ENCODE peak calls at places on chromosomes 4 and X, in ten cellular contexts. T is fibroblast of the aortic adventitia; V is heart left ventricle; L is Right ventricle myocardium superior; K is NCI-H1105 treated with DMSO at 0.1 percent for 48 hours; E is ACHN; H is thoracic aorta; X is GM10248; D is CD8-positive, alpha-beta memory T cell; G is stimulated activated CD4-positive, alpha-beta T cell treated with anti-CD3 and anti-CD28 coated beads, Interleukin-2, amount 100 ng/mL, for 48 hours. J is an unnamed sample.

GRCh38 chr4:56465599-56466295 is 1.7 kb upstream of the SRP72 start:
- DNase-seq in V (no peak), G (no peak), H (no peak), T (peak; percentile 31), K (peak; percentile 12), X (no peak), D (no peak), E (peak; percentile 17), L (no peak), J (no peak)

GRCh38 chr4:108493596-108493931 is 126.8 kb upstream of the RPL34 start:
- DNase-seq in G (no peak), V (no peak), E (no peak), X (no peak), K (no peak), D (no peak), H (no peak), L (no peak), T (no peak), J (no peak)

GRCh38 chr4:149234798-149235197 is 580.8 kb downstream of the IQCM start:
- DNase-seq in X (no peak), E (no peak), H (no peak), L (no peak), T (no peak), V (no peak), K (no peak), D (no peak), G (no peak), J (no peak)

GRCh38 chrX:129983575-129984131 is 1.2 kb downstream of the BCORL1 start:
- DNase-seq in D (peak; percentile 1), L (peak; percentile 41), V (peak; percentile 37), H (no peak), T (no peak), K (peak; percentile 13), X (no peak), G (no peak), E (peak; percentile 10), J (no peak)

GRCh38 chr4:170030121-170030520 is 3.9 kb upstream of the MFAP3L start:
- DNase-seq in T (no peak), X (no peak), L (no peak), V (no peak), K (no peak), D (no peak), E (no peak), H (no peak), G (no peak), J (no peak)

GRCh38 chrX:68363984-68364383 is 69.3 kb downstream of the OPHN1 start:
- DNase-seq in V (no peak), L (no peak), G (no peak), D (no peak), E (no peak), T (no peak), H (no peak), X (no peak), K (no peak), J (no peak)

GRCh38 chr4:52836653-52837052 is 25.5 kb upstream of the RASL11B start:
- DNase-seq in G (no peak), L (no peak), K (no peak), E (no peak), V (no peak), D (no peak), H (no peak), T (no peak), X (no peak), J (no peak)

GRCh38 chrX:31112226-31112999 is 40.6 kb upstream of the FTHL17 start:
- DNase-seq in L (no peak), E (no peak), V (no peak), K (no peak), D (no peak), X (no peak), G (no peak), T (no peak), H (no peak), J (no peak)

GRCh38 chr4:25174674-25175073 is 14.4 kb upstream of the SEPSECS start:
- DNase-seq in V (no peak), X (no peak), L (no peak), T (peak; percentile 11), H (no peak), E (no peak), K (no peak), G (no peak), D (no peak), J (no peak)

GRCh38 chrX:72313757-72314156 is 8.0 kb upstream of the CITED1 start:
- DNase-seq in H (no peak), L (no peak), X (no peak), G (no peak), K (no peak), V (no peak), D (no peak), E (no peak), T (no peak), J (no peak)